ENCODE peak calls at places on chromosomes 16 and 17, in nine cellular contexts. J, U, A, W, R, X, Q, Y and E are unnamed samples.

GRCh38 chr17:58632324-58633314 is 59.2 kb downstream of the TEX14 start:
- DNase-seq in Q (no peak), A (no peak), W (no peak), U (no peak), J (no peak), Y (no peak), R (no peak), X (no peak), E (no peak)

GRCh38 chr16:78768723-78769122 is 669.3 kb downstream of the WWOX start:
- DNase-seq in Q (no peak), A (no peak), U (no peak), Y (no peak), X (no peak), W (no peak), R (no peak), J (no peak), E (no peak)

GRCh38 chr17:20089795-20090547 is 80.8 kb downstream of the SPECC1 start:
- DNase-seq in U (no peak), A (no peak), W (no peak), J (no peak), Q (no peak), R (no peak), X (no peak), Y (no peak), E (no peak)

GRCh38 chr16:14564881-14565687 is 65.0 kb downstream of the PARN start:
- DNase-seq in R (peak), W (no peak), J (no peak), Y (no peak), A (no peak), U (no peak), X (peak), Q (no peak), E (no peak)

GRCh38 chr17:74372426-74372825 is 5.1 kb downstream of the GPR142 start:
- DNase-seq in J (no peak), Q (no peak), R (no peak), Y (no peak), W (no peak), U (no peak), A (no peak), X (no peak), E (no peak)

GRCh38 chr17:2215616-2216364 is 87.8 kb downstream of the SMG6 start:
- DNase-seq in J (peak), U (peak), X (peak), Q (peak), W (no peak), A (peak), Y (no peak), R (peak), E (peak)

GRCh38 chr16:89912627-89913026 is 6.0 kb upstream of the MC1R start:
- DNase-seq in W (no peak), U (no peak), J (no peak), X (no peak), Y (no peak), Q (no peak), R (no peak), A (no peak), E (no peak)

GRCh38 chr17:16922386-16923096 is 49.4 kb downstream of the TNFRSF13B start:
- DNase-seq in W (no peak), Q (no peak), U (peak), J (no peak), A (no peak), Y (no peak), X (no peak), R (no peak), E (no peak)

GRCh38 chr17:41518789-41519449 is at the start of gene KRT15:
- DNase-seq in X (no peak), J (no peak), A (no peak), Y (no peak), W (no peak), Q (no peak), U (no peak), R (peak), E (no peak)
- H3K4me3 ChIP-seq in X (no peak), J (no peak), A (no peak), Y (no peak), W (no peak), Q (no peak), U (no peak), R (no peak), E (no peak)

GRCh38 chr17:65495255-65496060 is 66.0 kb downstream of the AXIN2 start:
- DNase-seq in U (no peak), R (no peak), X (peak), Q (no peak), J (no peak), A (no peak), W (peak), Y (no peak), E (no peak)
- TF ChIP-seq CTCF in U (no peak), R (peak), X (no peak), Q (no peak), J (no peak), A (no peak), W (peak), Y (no peak), E (no peak)

DNA sequence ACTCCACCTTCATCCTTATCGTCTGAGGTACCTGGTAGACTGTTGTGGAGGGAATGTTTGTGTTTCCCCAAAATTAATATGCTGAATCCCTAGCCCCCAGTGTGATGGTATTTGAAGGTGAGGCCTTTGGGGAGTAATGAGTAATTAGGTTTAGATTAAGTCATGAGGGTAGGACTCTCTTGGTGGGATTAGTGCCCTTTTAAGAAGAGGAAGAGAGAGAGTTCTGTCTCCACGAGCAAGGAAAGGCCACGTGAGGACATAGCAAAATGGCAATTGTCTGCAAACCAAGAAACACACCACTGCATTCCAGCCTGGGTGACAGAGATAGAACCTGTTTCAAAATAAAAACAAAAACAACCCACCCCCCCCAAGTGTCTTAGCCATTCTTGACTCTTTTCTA is 21.0 kb upstream of the DDX52 start:
- DNase-seq in W (no peak), U (no peak), R (no peak), J (no peak), Q (no peak), A (no peak), Y (no peak), X (no peak), E (no peak)
- H3K4me3 ChIP-seq in W (no peak), U (no peak), R (no peak), J (no peak), Q (no peak), A (no peak), Y (no peak), X (no peak), E (no peak)

DNA sequence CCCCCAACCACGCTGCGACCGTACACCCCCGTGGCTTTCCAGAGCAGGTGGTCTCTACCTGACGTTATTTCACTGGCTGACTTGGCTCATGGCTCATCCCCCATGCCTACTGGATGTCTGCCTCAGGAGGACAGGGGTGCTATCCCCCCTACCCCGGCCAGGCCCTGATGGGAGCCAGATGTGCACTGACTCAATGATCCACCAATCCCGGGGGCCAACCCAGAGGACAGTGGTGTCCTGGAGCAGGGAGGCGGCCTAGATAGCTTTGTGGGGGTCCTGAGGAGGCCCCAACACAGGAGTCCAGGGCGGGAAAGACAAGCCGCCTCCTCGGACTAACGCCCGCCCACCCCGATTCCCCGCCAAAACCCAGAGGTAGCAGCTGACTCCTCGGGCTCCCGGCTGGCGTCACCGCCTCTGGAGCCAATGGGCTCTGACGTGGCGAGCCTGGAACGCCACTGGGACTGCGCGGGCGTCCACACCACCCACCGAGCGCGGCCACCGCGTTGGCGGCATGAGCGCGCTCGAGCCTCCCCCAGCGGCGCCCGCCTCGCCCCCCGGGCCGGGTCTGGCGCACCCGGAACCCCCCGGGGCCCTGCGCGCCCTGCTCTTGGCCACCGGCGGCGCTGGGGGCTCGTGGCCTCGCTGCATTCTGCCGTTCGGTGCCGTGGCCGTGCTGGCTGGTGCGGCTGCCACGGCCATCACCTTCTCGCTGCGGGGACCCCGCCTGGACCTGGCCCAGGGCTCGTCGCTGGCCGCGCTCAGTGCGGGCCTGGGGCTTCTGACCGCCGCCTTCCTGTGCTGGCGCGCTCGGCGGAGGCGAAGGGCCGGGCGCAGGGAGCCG is 3.6 kb upstream of the NTN3 start:
- DNase-seq in J (peak), A (peak), Y (no peak), U (peak), X (peak), Q (peak), R (peak), W (peak), E (peak)
- TF ChIP-seq CTCF in J (no peak), A (no peak), Y (no peak), U (peak), X (no peak), Q (peak), R (peak), W (peak), E (peak)